ENCODE peak calls at places on chromosomes 13 and 19, in ten cellular contexts. One of them, this sample, is unnamed.

GRCh38 chr19:42149447-42150202 is 17.4 kb upstream of the POU2F2 start:
- DNase-seq in BJ: no peak
- DNase-seq in adrenal gland: no peak
- DNase-seq in astrocyte of the spinal cord: no peak
- DNase-seq in HFF-Myc: no peak
- DNase-seq in GM12865: no peak
- DNase-seq in cardiac fibroblast: no peak
- DNase-seq in body of pancreas: no peak
- DNase-seq in GM23338: peak
- DNase-seq in breast epithelium: no peak
- DNase-seq in this sample: no peak

GRCh38 chr19:611506-611869 is 21.8 kb downstream of the HCN2 start:
- DNase-seq in adrenal gland: no peak
- DNase-seq in BJ: peak
- DNase-seq in GM12865: peak
- DNase-seq in GM23338: no peak
- DNase-seq in body of pancreas: no peak
- DNase-seq in breast epithelium: no peak
- DNase-seq in HFF-Myc: peak
- DNase-seq in astrocyte of the spinal cord: peak
- DNase-seq in cardiac fibroblast: peak
- DNase-seq in this sample: peak

GRCh38 chr13:108263961-108264360 is 5.6 kb upstream of the TNFSF13B start:
- DNase-seq in cardiac fibroblast: no peak
- DNase-seq in HFF-Myc: no peak
- DNase-seq in breast epithelium: no peak
- DNase-seq in BJ: no peak
- DNase-seq in adrenal gland: no peak
- DNase-seq in GM12865: no peak
- DNase-seq in body of pancreas: no peak
- DNase-seq in GM23338: no peak
- DNase-seq in astrocyte of the spinal cord: no peak
- DNase-seq in this sample: no peak

GRCh38 chr19:13985771-13986347 is 20.3 kb downstream of the RFX1 start:
- DNase-seq in breast epithelium: no peak
- DNase-seq in adrenal gland: no peak
- DNase-seq in HFF-Myc: no peak
- DNase-seq in BJ: no peak
- DNase-seq in astrocyte of the spinal cord: no peak
- DNase-seq in GM12865: no peak
- DNase-seq in cardiac fibroblast: no peak
- DNase-seq in body of pancreas: no peak
- DNase-seq in GM23338: peak
- DNase-seq in this sample: no peak

GRCh38 chr13:26914624-26915023 is 154.0 kb upstream of the GPR12 start:
- DNase-seq in breast epithelium: no peak
- DNase-seq in cardiac fibroblast: no peak
- DNase-seq in body of pancreas: no peak
- DNase-seq in HFF-Myc: peak
- DNase-seq in GM12865: peak
- DNase-seq in GM23338: no peak
- DNase-seq in astrocyte of the spinal cord: peak
- DNase-seq in adrenal gland: no peak
- DNase-seq in BJ: no peak
- DNase-seq in this sample: no peak

GRCh38 chr19:17590780-17591688 is 35.6 kb downstream of the COLGALT1 start:
- DNase-seq in GM12865: no peak
- DNase-seq in adrenal gland: no peak
- DNase-seq in HFF-Myc: no peak
- DNase-seq in GM23338: no peak
- DNase-seq in cardiac fibroblast: no peak
- DNase-seq in astrocyte of the spinal cord: no peak
- DNase-seq in BJ: no peak
- DNase-seq in breast epithelium: no peak
- DNase-seq in body of pancreas: no peak
- DNase-seq in this sample: no peak

GRCh38 chr13:41075034-41075433 is 13.7 kb downstream of the WBP4 start:
- DNase-seq in GM12865: peak
- DNase-seq in GM23338: peak
- DNase-seq in astrocyte of the spinal cord: peak
- DNase-seq in breast epithelium: no peak
- DNase-seq in adrenal gland: no peak
- DNase-seq in BJ: no peak
- DNase-seq in body of pancreas: no peak
- DNase-seq in HFF-Myc: no peak
- DNase-seq in cardiac fibroblast: peak
- DNase-seq in this sample: peak

GRCh38 chr13:24080134-24080533 is 80.4 kb upstream of the SPATA13 start:
- DNase-seq in HFF-Myc: no peak
- DNase-seq in breast epithelium: no peak
- DNase-seq in BJ: no peak
- DNase-seq in adrenal gland: no peak
- DNase-seq in astrocyte of the spinal cord: no peak
- DNase-seq in GM12865: no peak
- DNase-seq in body of pancreas: no peak
- DNase-seq in GM23338: no peak
- DNase-seq in cardiac fibroblast: no peak
- DNase-seq in this sample: no peak

GRCh38 chr19:41351339-41352245 is 2.1 kb downstream of the TGFB1 start:
- DNase-seq in astrocyte of the spinal cord: peak
- DNase-seq in BJ: no peak
- DNase-seq in cardiac fibroblast: peak
- DNase-seq in GM23338: peak
- DNase-seq in body of pancreas: no peak
- DNase-seq in GM12865: peak
- DNase-seq in HFF-Myc: no peak
- DNase-seq in breast epithelium: no peak
- DNase-seq in adrenal gland: peak
- DNase-seq in this sample: no peak

GRCh38 chr13:67515895-67516294 is 285.8 kb upstream of the PCDH9 start:
- DNase-seq in breast epithelium: no peak
- DNase-seq in cardiac fibroblast: peak
- DNase-seq in GM12865: peak
- DNase-seq in body of pancreas: no peak
- DNase-seq in adrenal gland: no peak
- DNase-seq in astrocyte of the spinal cord: peak
- DNase-seq in HFF-Myc: peak
- DNase-seq in BJ: no peak
- DNase-seq in GM23338: no peak
- DNase-seq in this sample: peak

GRCh38 chr13:38180100-38180499 is 169.6 kb upstream of the UFM1 start:
- DNase-seq in breast epithelium: no peak
- DNase-seq in body of pancreas: no peak
- DNase-seq in BJ: peak
- DNase-seq in astrocyte of the spinal cord: peak
- DNase-seq in cardiac fibroblast: peak
- DNase-seq in HFF-Myc: no peak
- DNase-seq in GM12865: no peak
- DNase-seq in adrenal gland: no peak
- DNase-seq in GM23338: no peak
- DNase-seq in this sample: peak

GRCh38 chr13:27969073-27969865 is at the start of gene CDX2:
- DNase-seq in breast epithelium: no peak
- DNase-seq in body of pancreas: no peak
- DNase-seq in GM12865: no peak
- DNase-seq in GM23338: peak
- DNase-seq in adrenal gland: no peak
- DNase-seq in HFF-Myc: no peak
- DNase-seq in astrocyte of the spinal cord: no peak
- DNase-seq in BJ: no peak
- DNase-seq in cardiac fibroblast: no peak
- DNase-seq in this sample: no peak

GRCh38 chr13:75319244-75319643 is 162.7 kb downstream of the TBC1D4 start:
- DNase-seq in astrocyte of the spinal cord: peak
- DNase-seq in GM23338: no peak
- DNase-seq in breast epithelium: no peak
- DNase-seq in HFF-Myc: no peak
- DNase-seq in GM12865: no peak
- DNase-seq in adrenal gland: no peak
- DNase-seq in body of pancreas: no peak
- DNase-seq in cardiac fibroblast: peak
- DNase-seq in BJ: no peak
- DNase-seq in this sample: no peak

GRCh38 chr13:33279898-33280549 is 5.5 kb downstream of the STARD13 start:
- DNase-seq in HFF-Myc: no peak
- DNase-seq in adrenal gland: peak
- DNase-seq in body of pancreas: no peak
- DNase-seq in astrocyte of the spinal cord: peak
- DNase-seq in breast epithelium: peak
- DNase-seq in GM23338: no peak
- DNase-seq in GM12865: no peak
- DNase-seq in cardiac fibroblast: peak
- DNase-seq in BJ: no peak
- DNase-seq in this sample: no peak

GRCh38 chr13:62305758-62306157 is 890.1 kb upstream of the PCDH20 start:
- DNase-seq in adrenal gland: no peak
- DNase-seq in HFF-Myc: no peak
- DNase-seq in body of pancreas: no peak
- DNase-seq in GM12865: peak
- DNase-seq in BJ: no peak
- DNase-seq in GM23338: no peak
- DNase-seq in breast epithelium: no peak
- DNase-seq in cardiac fibroblast: no peak
- DNase-seq in astrocyte of the spinal cord: no peak
- DNase-seq in this sample: no peak

GRCh38 chr13:94707400-94708021 is 4.8 kb downstream of the SOX21 start:
- DNase-seq in body of pancreas: no peak
- DNase-seq in breast epithelium: no peak
- DNase-seq in cardiac fibroblast: no peak
- DNase-seq in BJ: no peak
- DNase-seq in astrocyte of the spinal cord: peak
- DNase-seq in HFF-Myc: no peak
- DNase-seq in GM23338: peak
- DNase-seq in GM12865: no peak
- DNase-seq in adrenal gland: no peak
- DNase-seq in this sample: no peak

GRCh38 chr19:53772943-53773342 is 51.2 kb downstream of the NLRP12 start:
- DNase-seq in GM23338: peak
- DNase-seq in HFF-Myc: peak
- DNase-seq in GM12865: peak
- DNase-seq in adrenal gland: peak
- DNase-seq in astrocyte of the spinal cord: peak
- DNase-seq in body of pancreas: peak
- DNase-seq in cardiac fibroblast: peak
- DNase-seq in BJ: peak
- DNase-seq in breast epithelium: peak
- DNase-seq in this sample: peak

DNA sequence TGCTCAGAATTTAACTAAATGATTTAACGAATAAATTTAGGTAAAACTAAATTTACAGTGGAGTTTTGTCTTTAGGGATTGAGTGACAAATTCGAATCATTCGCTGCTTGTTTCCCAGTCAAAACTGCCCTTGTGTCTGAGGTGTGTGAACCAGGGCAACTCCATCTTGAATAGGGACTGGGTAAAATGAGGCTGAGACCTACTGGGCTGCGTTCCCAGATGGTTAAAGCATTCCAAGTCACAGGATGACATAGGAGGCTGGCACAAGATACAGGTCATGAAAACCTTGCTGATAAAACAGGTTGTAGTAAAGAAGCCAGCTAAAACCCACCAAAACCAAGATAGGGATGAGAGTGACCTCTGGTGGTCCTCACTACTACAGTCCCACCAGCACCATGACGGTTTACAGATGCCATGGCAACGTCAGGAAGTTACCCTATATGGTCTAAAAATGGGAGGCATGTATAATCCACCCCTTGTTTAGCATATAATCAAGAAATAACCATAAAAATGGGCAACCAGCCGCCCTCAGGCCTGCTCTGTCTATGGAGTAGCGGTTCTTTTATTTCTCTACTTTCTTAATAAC is 10.2 kb upstream of the ANKRD10 start:
- DNase-seq in adrenal gland: no peak
- DNase-seq in BJ: no peak
- DNase-seq in GM23338: peak
- DNase-seq in breast epithelium: no peak
- DNase-seq in astrocyte of the spinal cord: peak
- DNase-seq in body of pancreas: no peak
- DNase-seq in cardiac fibroblast: peak
- DNase-seq in HFF-Myc: no peak
- DNase-seq in GM12865: no peak
- DNase-seq in this sample: no peak
- TF ChIP-seq CTCF in adrenal gland: no peak
- TF ChIP-seq CTCF in BJ: peak
- TF ChIP-seq CTCF in GM23338: peak
- TF ChIP-seq CTCF in breast epithelium: no peak
- TF ChIP-seq CTCF in astrocyte of the spinal cord: peak
- TF ChIP-seq CTCF in body of pancreas: no peak
- TF ChIP-seq CTCF in cardiac fibroblast: no peak
- TF ChIP-seq CTCF in HFF-Myc: peak
- TF ChIP-seq CTCF in GM12865: peak
- TF ChIP-seq CTCF in this sample: peak

DNA sequence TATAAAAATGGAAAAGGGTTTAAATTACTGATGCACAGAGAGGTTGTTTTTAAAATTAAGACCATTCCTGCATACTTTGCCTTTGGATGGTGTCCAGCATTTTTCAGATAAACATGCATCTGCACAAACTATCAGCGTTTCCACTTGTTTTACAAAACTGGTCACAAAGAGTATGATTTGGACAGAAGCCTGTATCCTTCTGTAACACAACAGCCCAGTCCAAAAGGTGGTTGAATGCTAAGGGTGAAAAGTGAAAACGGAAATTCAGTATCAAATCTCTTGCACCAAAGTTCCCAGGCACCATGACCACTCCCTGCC is 21.7 kb upstream of the DOCK9 start:
- DNase-seq in cardiac fibroblast: no peak
- DNase-seq in body of pancreas: no peak
- DNase-seq in adrenal gland: no peak
- DNase-seq in GM12865: no peak
- DNase-seq in GM23338: no peak
- DNase-seq in BJ: no peak
- DNase-seq in breast epithelium: no peak
- DNase-seq in astrocyte of the spinal cord: no peak
- DNase-seq in HFF-Myc: no peak
- DNase-seq in this sample: no peak
- H3K4me3 ChIP-seq in cardiac fibroblast: no peak
- H3K4me3 ChIP-seq in body of pancreas: no peak
- H3K4me3 ChIP-seq in adrenal gland: no peak
- H3K4me3 ChIP-seq in GM12865: no peak
- H3K4me3 ChIP-seq in GM23338: no peak
- H3K4me3 ChIP-seq in BJ: no peak
- H3K4me3 ChIP-seq in breast epithelium: no peak
- H3K4me3 ChIP-seq in astrocyte of the spinal cord: no peak
- H3K4me3 ChIP-seq in HFF-Myc: no peak
- H3K4me3 ChIP-seq in this sample: no peak

GRCh38 chr13:19864339-19865309 is 1.2 kb upstream of the ZMYM5 start:
- DNase-seq in BJ: no peak
- DNase-seq in cardiac fibroblast: peak
- DNase-seq in adrenal gland: peak
- DNase-seq in GM12865: peak
- DNase-seq in breast epithelium: peak
- DNase-seq in HFF-Myc: peak
- DNase-seq in body of pancreas: peak
- DNase-seq in GM23338: peak
- DNase-seq in astrocyte of the spinal cord: peak
- DNase-seq in this sample: no peak
- TF ChIP-seq CTCF in BJ: peak
- TF ChIP-seq CTCF in cardiac fibroblast: peak
- TF ChIP-seq CTCF in adrenal gland: peak
- TF ChIP-seq CTCF in GM12865: peak
- TF ChIP-seq CTCF in breast epithelium: peak
- TF ChIP-seq CTCF in HFF-Myc: peak
- TF ChIP-seq CTCF in body of pancreas: peak
- TF ChIP-seq CTCF in GM23338: peak
- TF ChIP-seq CTCF in astrocyte of the spinal cord: peak
- TF ChIP-seq CTCF in this sample: peak

GRCh38 chr19:47573076-47574026 is at the start of gene ZNF541:
- DNase-seq in cardiac fibroblast: peak
- DNase-seq in BJ: no peak
- DNase-seq in breast epithelium: peak
- DNase-seq in adrenal gland: peak
- DNase-seq in HFF-Myc: no peak
- DNase-seq in astrocyte of the spinal cord: peak
- DNase-seq in GM12865: no peak
- DNase-seq in body of pancreas: peak
- DNase-seq in GM23338: peak
- DNase-seq in this sample: no peak
- H3K4me3 ChIP-seq in cardiac fibroblast: peak
- H3K4me3 ChIP-seq in BJ: peak
- H3K4me3 ChIP-seq in breast epithelium: peak
- H3K4me3 ChIP-seq in adrenal gland: no peak
- H3K4me3 ChIP-seq in HFF-Myc: peak
- H3K4me3 ChIP-seq in astrocyte of the spinal cord: peak
- H3K4me3 ChIP-seq in GM12865: no peak
- H3K4me3 ChIP-seq in body of pancreas: no peak
- H3K4me3 ChIP-seq in GM23338: no peak
- H3K4me3 ChIP-seq in this sample: peak

This sample was measured in astrocyte of the cerebellum.